ENCODE peak calls at places on chromosomes 4 and X, in four cellular contexts. S, N, G and R are unnamed samples.

GRCh38 chrX:45351478-45351877 is 150.8 kb upstream of the DIPK2B start:
- DNase-seq in G (no peak), N (no peak), S (no peak), R (no peak)

GRCh38 chr4:121943941-121944340 is 7.9 kb downstream of the TRPC3 start:
- DNase-seq in G (peak; percentile 86), S (peak; percentile 10), N (peak; percentile 44), R (no peak)

GRCh38 chr4:143352052-143352451 is 15.4 kb downstream of the GAB1 start:
- DNase-seq in S (no peak), G (no peak), N (no peak), R (no peak)

GRCh38 chr4:65670331-65671031 is at the start of gene EPHA5:
- DNase-seq in S (peak; percentile 3), N (peak; percentile 16), G (peak; percentile 86), R (no peak)

GRCh38 chr4:77358315-77358928 is 201.4 kb downstream of the CCNG2 start:
- DNase-seq in G (no peak), N (peak; percentile 28), S (peak; percentile 19), R (peak; percentile 8)

GRCh38 chr4:85557016-85557901 is 82.3 kb downstream of the ARHGAP24 start:
- DNase-seq in S (no peak), N (no peak), G (no peak), R (no peak)

GRCh38 chr4:94653984-94654609 is 103.7 kb upstream of the BMPR1B start:
- DNase-seq in N (no peak), S (no peak), G (no peak), R (peak; percentile 24)

GRCh38 chrX:118360429-118361125 is 14.7 kb downstream of the WDR44 start:
- DNase-seq in G (no peak), N (no peak), S (no peak), R (no peak)

GRCh38 chrX:80120335-80120734 is 105.8 kb downstream of the TBX22 start:
- DNase-seq in S (no peak), G (no peak), N (no peak), R (no peak)

GRCh38 chr4:38574559-38575333 is 89.3 kb upstream of the KLF3 start:
- DNase-seq in G (no peak), S (no peak), N (no peak), R (no peak)

GRCh38 chr4:116866116-116866515 is 219.3 kb downstream of the TRAM1L1 start:
- DNase-seq in N (no peak), G (no peak), S (no peak), R (no peak)

GRCh38 chr4:7473096-7473495 is 38.4 kb upstream of the PSAPL1 start:
- DNase-seq in G (no peak), S (no peak), N (no peak), R (no peak)

GRCh38 chrX:13581554-13581953 is 12.2 kb downstream of the EGFL6 start:
- DNase-seq in S (no peak), G (no peak), N (no peak), R (no peak)

GRCh38 chrX:53433651-53434639 is at the start of gene HSD17B10:
- DNase-seq in S (peak; percentile 69), N (peak; percentile 93), G (peak; percentile 83), R (peak; percentile 85)

GRCh38 chrX:7109838-7110793 is 37.4 kb upstream of the STS start:
- DNase-seq in G (no peak), N (no peak), S (no peak), R (no peak)

GRCh38 chr4:106365613-106366012 is 3.0 kb downstream of the GIMD1 start:
- DNase-seq in G (no peak), S (peak; percentile 89), N (peak; percentile 30), R (peak; percentile 24)

GRCh38 chrX:132741706-132742105 is 216.7 kb downstream of the HS6ST2 start:
- DNase-seq in S (no peak), N (no peak), G (no peak), R (no peak)

GRCh38 chrX:118459494-118459893 is 36.1 kb upstream of the DOCK11 start:
- DNase-seq in G (no peak), S (peak; percentile 23), N (peak; percentile 68), R (peak; percentile 47)

GRCh38 chr4:82745173-82745842 is 53.3 kb downstream of the SCD5 start:
- DNase-seq in S (no peak), N (no peak), G (no peak), R (no peak)

GRCh38 chr4:102586002-102586643 is 85.0 kb downstream of the NFKB1 start:
- DNase-seq in G (no peak), S (no peak), N (no peak), R (no peak)

GRCh38 chrX:102516314-102516936 is at the start of gene TMSB15A:
- DNase-seq in N (peak; percentile 64), G (peak; percentile 76), S (no peak), R (peak; percentile 53)

GRCh38 chrX:115696939-115697338 is 136.0 kb downstream of the PLS3 start:
- DNase-seq in N (no peak), G (no peak), S (no peak), R (no peak)

GRCh38 chr4:158859661-158860060 is 90.8 kb downstream of the FNIP2 start:
- DNase-seq in N (no peak), G (no peak), S (no peak), R (no peak)

GRCh38 chrX:39772057-39772832 is 325.5 kb downstream of the BCOR start:
- DNase-seq in N (peak; percentile 56), G (no peak), S (peak; percentile 81), R (no peak)

GRCh38 chr4:85659626-85660213 is 184.8 kb downstream of the ARHGAP24 start:
- DNase-seq in G (no peak), S (no peak), N (no peak), R (no peak)

GRCh38 chr4:14879643-14880042 is 122.6 kb upstream of the CPEB2 start:
- DNase-seq in S (no peak), G (no peak), N (no peak), R (no peak)

GRCh38 chr4:14878681-14879080 is 123.6 kb upstream of the CPEB2 start:
- DNase-seq in N (no peak), S (no peak), G (no peak), R (no peak)

GRCh38 chr4:14883166-14883565 is 119.1 kb upstream of the CPEB2 start:
- DNase-seq in N (no peak), S (no peak), G (no peak), R (no peak)

GRCh38 chr4:14877246-14878220 is 124.7 kb upstream of the CPEB2 start:
- DNase-seq in S (no peak), G (no peak), N (no peak), R (no peak)

DNA sequence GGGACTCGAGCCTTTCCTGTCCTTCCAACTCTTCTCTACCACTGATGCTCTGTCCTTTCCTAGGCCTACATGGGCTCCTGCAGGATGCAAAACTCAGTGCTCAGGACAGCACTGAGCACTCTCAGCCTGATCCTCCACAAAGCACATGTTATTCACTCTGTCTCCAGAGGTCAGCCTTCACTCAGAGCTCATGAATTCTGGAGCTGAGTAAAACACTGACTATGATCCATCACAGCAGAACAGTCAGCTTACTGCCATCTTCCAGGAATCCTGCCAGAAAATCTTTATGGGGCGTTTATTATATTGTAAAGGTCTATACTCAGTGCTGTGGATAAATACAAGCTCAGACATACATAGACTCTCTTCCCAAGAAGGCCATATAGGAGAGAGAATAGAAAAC is 121.5 kb upstream of the CPEB2 start:
- DNase-seq in G (no peak), S (no peak), N (no peak), R (no peak)
- TF ChIP-seq RNF2 in G (no peak), S (no peak), N (no peak), R (no peak)

GRCh38 chr4:42152507-42153504 is at the start of gene BEND4:
- DNase-seq in S (no peak), G (peak; percentile 55), N (no peak), R (peak; percentile 6)
- TF ChIP-seq RNF2 in S (no peak), G (no peak), N (no peak), R (no peak)

DNA sequence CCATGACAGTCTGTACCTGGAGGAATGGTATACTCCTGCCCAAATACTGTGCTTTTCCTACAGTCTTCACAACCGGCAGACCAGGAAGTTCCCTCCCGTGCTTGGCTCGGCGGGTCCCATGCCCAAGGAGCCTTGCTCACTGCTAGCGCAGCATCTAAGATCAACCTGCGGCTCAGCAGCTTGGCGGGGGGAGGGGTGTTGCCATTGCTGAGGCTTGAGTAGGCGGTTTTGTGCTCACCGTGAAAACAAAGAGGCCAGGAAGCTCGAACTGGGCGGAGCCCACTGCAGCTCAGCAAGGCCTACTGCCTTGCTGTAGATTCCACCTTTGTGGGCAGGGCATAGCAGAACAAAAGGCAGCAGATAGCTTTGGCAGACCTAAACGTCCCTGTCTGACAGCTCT is 152.7 kb downstream of the TEX11 start:
- DNase-seq in G (peak; percentile 48), S (no peak), N (peak; percentile 27), R (no peak)
- TF ChIP-seq RNF2 in G (no peak), S (no peak), N (no peak), R (no peak)

GRCh38 chrX:72005046-72005445 is 94.4 kb downstream of the NHSL2 start:
- DNase-seq in S (no peak), N (no peak), G (no peak), R (no peak)

GRCh38 chrX:72001906-72002305 is 91.3 kb downstream of the NHSL2 start:
- DNase-seq in G (no peak), N (no peak), S (no peak), R (no peak)

GRCh38 chrX:72002886-72003285 is 92.2 kb downstream of the NHSL2 start:
- DNase-seq in G (no peak), S (no peak), N (no peak), R (no peak)

GRCh38 chrX:72006461-72006860 is 95.8 kb downstream of the NHSL2 start:
- DNase-seq in S (no peak), G (no peak), N (no peak), R (no peak)

GRCh38 chrX:72003811-72004750 is 93.4 kb downstream of the NHSL2 start:
- DNase-seq in N (no peak), G (peak; percentile 58), S (no peak), R (no peak)
- TF ChIP-seq RNF2 in N (no peak), G (no peak), S (no peak), R (no peak)

GRCh38 chr4:163495900-163496299 is 1.4 kb downstream of the TMA16 start:
- DNase-seq in G (no peak), S (no peak), N (no peak), R (no peak)
- TF ChIP-seq RNF2 in G (no peak), S (no peak), N (no peak), R (no peak)